ENCODE peak calls at places on chromosome 7, in five cellular contexts. Y is CD4-positive, alpha-beta memory T cell; T is smooth muscle cell of the brain vasculature; E is osteocyte; B is AG10803. Z is an unnamed sample.
A peak's percentile ranks its signal among the peaks of the same experiment; 100 is the strongest.

GRCh38 chr7:66105263-66105748 is 9.3 kb upstream of the CRCP start:
- DNase-seq in Y (no peak), T (no peak), E (no peak), B (no peak), Z (no peak)

GRCh38 chr7:101163281-101164070 is 1.9 kb downstream of the VGF start:
- DNase-seq in Y (no peak), T (no peak), E (no peak), B (no peak), Z (no peak)

GRCh38 chr7:31688347-31688746 is 1.3 kb downstream of the PPP1R17 start:
- DNase-seq in Y (no peak), T (no peak), E (no peak), B (no peak), Z (no peak)

GRCh38 chr7:15219758-15220157 is 317.2 kb upstream of the DGKB start:
- DNase-seq in Y (no peak), T (no peak), E (no peak), B (no peak), Z (no peak)

GRCh38 chr7:23065974-23066373 is 39.6 kb upstream of the KLHL7 start:
- DNase-seq in Y (no peak), T (no peak), E (no peak), B (peak; percentile 75), Z (no peak)

GRCh38 chr7:19958309-19958896 is 185.0 kb upstream of the TMEM196 start:
- DNase-seq in Y (no peak), T (no peak), E (no peak), B (peak; percentile 99), Z (no peak)

GRCh38 chr7:20484366-20484765 is 131.1 kb upstream of the ABCB5 start:
- DNase-seq in Y (no peak), T (no peak), E (no peak), B (no peak), Z (no peak)

GRCh38 chr7:21142081-21142480 is 285.8 kb upstream of the SP4 start:
- DNase-seq in Y (no peak), T (no peak), E (no peak), B (no peak), Z (no peak)

GRCh38 chr7:111460695-111461094 is 101.6 kb downstream of the IMMP2L start:
- DNase-seq in Y (no peak), T (no peak), E (no peak), B (no peak), Z (no peak)

GRCh38 chr7:73823257-73823656 is 7.5 kb upstream of the CLDN4 start:
- DNase-seq in Y (no peak), T (no peak), E (no peak), B (no peak), Z (no peak)

GRCh38 chr7:91239171-91239604 is 25.0 kb upstream of the FZD1 start:
- DNase-seq in Y (no peak), T (no peak), E (no peak), B (peak; percentile 86), Z (no peak)

GRCh38 chr7:77450613-77451012 is 34.5 kb upstream of the GSAP start:
- DNase-seq in Y (no peak), T (no peak), E (no peak), B (no peak), Z (no peak)

GRCh38 chr7:140084972-140085371 is 22.2 kb upstream of the PARP12 start:
- DNase-seq in Y (no peak), T (no peak), E (no peak), B (no peak), Z (no peak)

GRCh38 chr7:1948887-1949680 is 279.0 kb downstream of the ELFN1 start:
- DNase-seq in Y (no peak), T (no peak), E (no peak), B (no peak), Z (no peak)

GRCh38 chr7:157540020-157540419 is 203.2 kb downstream of the DNAJB6 start:
- DNase-seq in Y (no peak), T (no peak), E (no peak), B (no peak), Z (no peak)

Z was measured in esophagus muscularis mucosa.